ENCODE peak calls at places on chromosome 20, in seven cellular contexts. One of them, this sample, is unnamed.

GRCh38 chr20:24309596-24309995 is 159.8 kb upstream of the SYNDIG1 start:
- DNase-seq in hypothalamus: no peak
- DNase-seq in D341Med: no peak
- DNase-seq in ecto neural progenitor cell: no peak
- DNase-seq in LHCN-M2: no peak
- DNase-seq in M059J: peak
- DNase-seq in ELF-1: no peak
- DNase-seq in this sample: no peak

GRCh38 chr20:36754656-36755222 is 8.8 kb upstream of the NDRG3 start:
- DNase-seq in D341Med: peak
- DNase-seq in hypothalamus: peak
- DNase-seq in LHCN-M2: peak
- DNase-seq in ELF-1: peak
- DNase-seq in ecto neural progenitor cell: peak
- DNase-seq in M059J: peak
- DNase-seq in this sample: peak

GRCh38 chr20:21557246-21557982 is 43.5 kb upstream of the NKX2-2 start:
- DNase-seq in ELF-1: no peak
- DNase-seq in D341Med: no peak
- DNase-seq in M059J: peak
- DNase-seq in LHCN-M2: no peak
- DNase-seq in hypothalamus: no peak
- DNase-seq in ecto neural progenitor cell: no peak
- DNase-seq in this sample: no peak

GRCh38 chr20:43755390-43755789 is 28.6 kb upstream of the GTSF1L start:
- DNase-seq in LHCN-M2: no peak
- DNase-seq in D341Med: no peak
- DNase-seq in ELF-1: no peak
- DNase-seq in ecto neural progenitor cell: no peak
- DNase-seq in M059J: peak
- DNase-seq in hypothalamus: no peak
- DNase-seq in this sample: no peak

GRCh38 chr20:25242231-25242630 is 5.7 kb upstream of the PYGB start:
- DNase-seq in D341Med: no peak
- DNase-seq in LHCN-M2: no peak
- DNase-seq in ecto neural progenitor cell: no peak
- DNase-seq in hypothalamus: no peak
- DNase-seq in ELF-1: no peak
- DNase-seq in M059J: no peak
- DNase-seq in this sample: no peak

GRCh38 chr20:828987-829386 is 4.5 kb upstream of the FAM110A start:
- DNase-seq in LHCN-M2: no peak
- DNase-seq in D341Med: no peak
- DNase-seq in ELF-1: peak
- DNase-seq in M059J: no peak
- DNase-seq in hypothalamus: no peak
- DNase-seq in ecto neural progenitor cell: no peak
- DNase-seq in this sample: no peak

GRCh38 chr20:44219287-44219686 is 8.7 kb upstream of the OSER1 start:
- DNase-seq in ecto neural progenitor cell: no peak
- DNase-seq in LHCN-M2: no peak
- DNase-seq in ELF-1: no peak
- DNase-seq in M059J: no peak
- DNase-seq in hypothalamus: no peak
- DNase-seq in D341Med: no peak
- DNase-seq in this sample: no peak

GRCh38 chr20:5848711-5849505 is 98.7 kb downstream of the SHLD1 start:
- DNase-seq in ecto neural progenitor cell: no peak
- DNase-seq in hypothalamus: no peak
- DNase-seq in M059J: peak
- DNase-seq in LHCN-M2: peak
- DNase-seq in ELF-1: no peak
- DNase-seq in D341Med: no peak
- DNase-seq in this sample: no peak

GRCh38 chr20:57061058-57061900 is 205.2 kb downstream of the BMP7 start:
- DNase-seq in hypothalamus: no peak
- DNase-seq in D341Med: peak
- DNase-seq in M059J: peak
- DNase-seq in ecto neural progenitor cell: peak
- DNase-seq in LHCN-M2: no peak
- DNase-seq in ELF-1: peak
- DNase-seq in this sample: peak

GRCh38 chr20:25761596-25761995 is 64.9 kb upstream of the ZNF337 start:
- DNase-seq in D341Med: no peak
- DNase-seq in LHCN-M2: no peak
- DNase-seq in hypothalamus: no peak
- DNase-seq in ecto neural progenitor cell: no peak
- DNase-seq in ELF-1: no peak
- DNase-seq in M059J: no peak
- DNase-seq in this sample: no peak

GRCh38 chr20:46226602-46227001 is 81.7 kb downstream of the CDH22 start:
- DNase-seq in M059J: peak
- DNase-seq in ELF-1: no peak
- DNase-seq in ecto neural progenitor cell: no peak
- DNase-seq in hypothalamus: no peak
- DNase-seq in D341Med: no peak
- DNase-seq in LHCN-M2: peak
- DNase-seq in this sample: no peak

GRCh38 chr20:3250091-3250504 is 11.1 kb upstream of the SLC4A11 start:
- DNase-seq in D341Med: peak
- DNase-seq in hypothalamus: no peak
- DNase-seq in LHCN-M2: no peak
- DNase-seq in M059J: no peak
- DNase-seq in ELF-1: peak
- DNase-seq in ecto neural progenitor cell: no peak
- DNase-seq in this sample: peak

GRCh38 chr20:38982291-38982690 is 20.1 kb downstream of the DHX35 start:
- DNase-seq in ELF-1: no peak
- DNase-seq in hypothalamus: no peak
- DNase-seq in ecto neural progenitor cell: no peak
- DNase-seq in LHCN-M2: no peak
- DNase-seq in M059J: no peak
- DNase-seq in D341Med: no peak
- DNase-seq in this sample: no peak

GRCh38 chr20:35768731-35769664 is 2.8 kb upstream of the PHF20 start:
- DNase-seq in hypothalamus: peak
- DNase-seq in ELF-1: peak
- DNase-seq in LHCN-M2: peak
- DNase-seq in ecto neural progenitor cell: peak
- DNase-seq in M059J: peak
- DNase-seq in D341Med: no peak
- DNase-seq in this sample: peak

GRCh38 chr20:63957004-63957689 is 931 bp upstream of the UCKL1 start:
- DNase-seq in M059J: peak
- DNase-seq in ecto neural progenitor cell: peak
- DNase-seq in ELF-1: peak
- DNase-seq in hypothalamus: no peak
- DNase-seq in LHCN-M2: peak
- DNase-seq in D341Med: peak
- DNase-seq in this sample: peak

GRCh38 chr20:19090332-19090731 is 122.1 kb upstream of the SLC24A3 start:
- DNase-seq in M059J: no peak
- DNase-seq in ELF-1: no peak
- DNase-seq in hypothalamus: no peak
- DNase-seq in D341Med: no peak
- DNase-seq in LHCN-M2: no peak
- DNase-seq in ecto neural progenitor cell: no peak
- DNase-seq in this sample: no peak

GRCh38 chr20:50569864-50570836 is 60.0 kb downstream of the PTPN1 start:
- DNase-seq in M059J: peak
- DNase-seq in hypothalamus: no peak
- DNase-seq in D341Med: no peak
- DNase-seq in ecto neural progenitor cell: no peak
- DNase-seq in ELF-1: peak
- DNase-seq in LHCN-M2: peak
- DNase-seq in this sample: peak

This sample was measured in GM23338.